ENCODE peak calls at places on chromosome 18, in nine cellular contexts. R is HFFc6; U is endodermal cell; W is MM.1S; C is CD8-positive, alpha-beta T cell; M is H9; Q is heart left ventricle; D is endothelial cell; Z is lung. I is an unnamed sample.

GRCh38 chr18:67417864-67418523 is 98.5 kb downstream of the DSEL start:
- DNase-seq in D (no peak), Q (no peak), W (peak; percentile 81), M (no peak), U (no peak), R (peak; percentile 30), C (no peak), Z (no peak), I (peak; percentile 17)

GRCh38 chr18:25239636-25240468 is 112.1 kb downstream of the ZNF521 start:
- DNase-seq in D (no peak), M (no peak), R (no peak), W (no peak), U (no peak), C (no peak), Q (no peak), Z (no peak), I (no peak)

GRCh38 chr18:48827321-48828200 is 123.2 kb downstream of the SMAD7 start:
- DNase-seq in Z (no peak), Q (no peak), C (peak; percentile 36), W (no peak), U (peak; percentile 81), M (peak; percentile 74), R (peak; percentile 70), D (no peak), I (no peak)

GRCh38 chr18:62506495-62507143 is 16.2 kb upstream of the ZCCHC2 start:
- DNase-seq in M (no peak), R (no peak), U (no peak), Z (no peak), Q (no peak), C (no peak), D (no peak), W (no peak), I (no peak)

GRCh38 chr18:47758000-47758399 is 172.5 kb downstream of the SMAD2 start:
- DNase-seq in C (no peak), Q (no peak), U (peak; percentile 28), W (no peak), R (no peak), M (no peak), D (no peak), Z (no peak), I (no peak)

GRCh38 chr18:29191263-29191662 is 1014.3 kb upstream of the CDH2 start:
- DNase-seq in D (no peak), R (peak; percentile 27), W (no peak), Z (no peak), C (no peak), M (peak; percentile 30), U (peak; percentile 46), Q (no peak), I (no peak)

GRCh38 chr18:3666526-3667254 is 216.7 kb downstream of the TGIF1 start:
- DNase-seq in Q (no peak), D (no peak), W (no peak), Z (no peak), U (peak; percentile 36), C (no peak), R (no peak), M (no peak), I (no peak)

GRCh38 chr18:8781671-8782070 is 76.3 kb downstream of the MTCL1 start:
- DNase-seq in Q (no peak), W (no peak), C (no peak), Z (no peak), M (no peak), R (no peak), U (no peak), D (no peak), I (no peak)

GRCh38 chr18:62525611-62526010 is 2.8 kb downstream of the ZCCHC2 start:
- DNase-seq in Q (no peak), M (no peak), Z (no peak), U (no peak), R (no peak), D (no peak), C (no peak), W (no peak), I (no peak)

GRCh38 chr18:58612239-58613055 is 16.4 kb downstream of the ALPK2 start:
- DNase-seq in R (no peak), C (no peak), U (no peak), M (no peak), Q (no peak), Z (no peak), W (no peak), D (no peak), I (no peak)

GRCh38 chr18:13242797-13243196 is 24.2 kb downstream of the LDLRAD4 start:
- DNase-seq in Z (no peak), W (no peak), C (peak; percentile 46), Q (no peak), D (no peak), U (peak; percentile 23), R (no peak), M (peak; percentile 15), I (no peak)

GRCh38 chr18:9017900-9018217 is 84.6 kb upstream of the NDUFV2 start:
- DNase-seq in C (no peak), Z (no peak), U (no peak), M (no peak), Q (no peak), R (peak; percentile 52), W (no peak), D (no peak), I (no peak)

GRCh38 chr18:29087616-29088246 is 910.8 kb upstream of the CDH2 start:
- DNase-seq in M (no peak), W (no peak), Q (no peak), R (no peak), U (no peak), C (no peak), Z (no peak), D (no peak), I (no peak)

GRCh38 chr18:53941601-53942335 is 282.7 kb downstream of the MBD2 start:
- DNase-seq in D (no peak), C (no peak), W (no peak), M (no peak), U (no peak), Z (no peak), Q (no peak), R (no peak), I (no peak)

GRCh38 chr18:6145645-6146308 is 250.5 kb upstream of the TMEM200C start:
- DNase-seq in C (no peak), R (no peak), Z (no peak), U (no peak), M (peak; percentile 33), D (no peak), W (no peak), Q (peak; percentile 71), I (no peak)

GRCh38 chr18:68429809-68430208 is 285.1 kb downstream of the TMX3 start:
- DNase-seq in Z (no peak), U (no peak), Q (no peak), W (no peak), M (no peak), R (peak; percentile 50), C (no peak), D (no peak), I (no peak)

GRCh38 chr18:59881728-59882685 is 17.8 kb upstream of the PMAIP1 start:
- DNase-seq in D (peak; percentile 25), Q (no peak), W (no peak), R (peak; percentile 57), M (no peak), C (peak; percentile 32), Z (no peak), U (peak; percentile 41), I (no peak)

GRCh38 chr18:37314534-37314933 is 251.1 kb downstream of the CELF4 start:
- DNase-seq in M (peak; percentile 39), Q (no peak), Z (no peak), R (no peak), U (peak; percentile 60), C (no peak), D (no peak), W (no peak), I (no peak)
- TF ChIP-seq CTCF in M (peak; percentile 29), Q (no peak), Z (no peak), R (peak; percentile 29), U (peak; percentile 35), C (no peak), D (no peak), W (no peak), I (no peak)

GRCh38 chr18:26403451-26403850 is 144.9 kb downstream of the KCTD1 start:
- DNase-seq in U (no peak), D (no peak), W (no peak), R (no peak), Z (no peak), C (no peak), Q (no peak), M (no peak), I (no peak)

GRCh38 chr18:26407721-26408601 is 140.4 kb downstream of the KCTD1 start:
- DNase-seq in U (no peak), W (no peak), Z (no peak), D (no peak), Q (no peak), R (no peak), C (no peak), M (no peak), I (no peak)

GRCh38 chr18:26406294-26406693 is 142.1 kb downstream of the KCTD1 start:
- DNase-seq in C (no peak), U (no peak), R (no peak), Q (no peak), D (no peak), Z (no peak), W (no peak), M (no peak), I (no peak)

GRCh38 chr18:26406854-26407517 is 141.4 kb downstream of the KCTD1 start:
- DNase-seq in M (no peak), C (no peak), D (no peak), Z (no peak), Q (no peak), R (no peak), W (no peak), U (no peak), I (no peak)

DNA sequence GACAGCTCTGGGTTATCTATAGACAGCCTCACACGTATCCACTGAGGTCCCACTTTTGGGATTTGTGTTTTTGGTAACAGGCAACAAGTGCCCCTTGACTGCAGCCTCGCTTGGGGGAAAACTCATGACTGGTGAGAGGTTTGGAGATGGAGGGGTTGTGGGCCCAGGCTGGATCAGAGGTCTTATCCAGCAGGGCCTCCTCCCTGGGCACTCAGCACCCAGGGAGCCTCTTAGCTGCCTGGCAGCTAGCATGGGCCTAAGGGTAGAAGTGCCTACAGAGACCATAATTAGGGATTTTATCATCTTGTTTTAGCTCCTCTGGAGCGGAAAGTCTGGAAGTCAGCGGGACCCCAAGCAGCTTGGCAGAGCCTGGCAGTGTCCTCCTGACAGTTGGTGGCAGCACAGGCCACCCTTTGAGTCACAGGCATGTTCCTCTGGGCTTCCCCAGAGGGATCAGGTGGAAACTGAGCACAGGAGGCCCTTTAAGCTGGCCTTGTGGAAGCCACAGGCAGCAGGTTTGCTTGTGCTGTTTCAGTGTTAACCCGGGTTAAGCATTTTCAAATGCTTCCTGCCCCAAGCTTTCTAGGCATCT is 143.1 kb downstream of the KCTD1 start:
- DNase-seq in Z (no peak), Q (peak; percentile 15), D (no peak), W (peak; percentile 51), U (peak; percentile 74), M (peak; percentile 47), C (no peak), R (peak; percentile 26), I (peak; percentile 67)
- TF ChIP-seq CTCF in Z (no peak), Q (peak; percentile 57), D (no peak), W (peak; percentile 61), U (peak; percentile 65), M (peak; percentile 42), C (no peak), R (peak; percentile 73), I (peak; percentile 74)

GRCh38 chr18:46402945-46403344 is 254.1 kb downstream of the LOXHD1 start:
- DNase-seq in Z (no peak), R (no peak), Q (no peak), C (no peak), W (no peak), U (no peak), M (no peak), D (no peak), I (no peak)
- TF ChIP-seq CTCF in Z (no peak), R (no peak), Q (no peak), C (no peak), W (no peak), U (no peak), M (no peak), D (no peak), I (no peak)

GRCh38 chr18:34223164-34223892 is 1.4 kb downstream of the NOL4 start:
- DNase-seq in M (peak; percentile 76), R (no peak), U (peak; percentile 85), D (peak; percentile 10), W (no peak), Z (no peak), C (no peak), Q (no peak), I (no peak)
- TF ChIP-seq CTCF in M (no peak), R (no peak), U (no peak), D (no peak), W (no peak), Z (no peak), C (no peak), Q (no peak), I (no peak)

I was measured in GM20000.